ENCODE peak calls at places on chromosomes 3 and 15, in eight cellular contexts. One of them, this sample, is unnamed.

GRCh38 chr3:168442502-168442901 is 346.8 kb upstream of the GOLIM4 start:
- DNase-seq in breast epithelium: no peak
- DNase-seq in H1: no peak
- DNase-seq in thyroid gland: no peak
- DNase-seq in heart left ventricle: no peak
- DNase-seq in esophagus squamous epithelium: no peak
- DNase-seq in right lobe of liver: no peak
- DNase-seq in gastrocnemius medialis: no peak
- DNase-seq in this sample: no peak

GRCh38 chr15:23504003-23504402 is 57.0 kb upstream of the GOLGA6L2 start:
- DNase-seq in heart left ventricle: no peak
- DNase-seq in gastrocnemius medialis: no peak
- DNase-seq in thyroid gland: no peak
- DNase-seq in esophagus squamous epithelium: no peak
- DNase-seq in right lobe of liver: no peak
- DNase-seq in H1: no peak
- DNase-seq in breast epithelium: no peak
- DNase-seq in this sample: no peak

GRCh38 chr15:44368367-44368766 is 59.1 kb upstream of the CTDSPL2 start:
- DNase-seq in gastrocnemius medialis: no peak
- DNase-seq in heart left ventricle: no peak
- DNase-seq in esophagus squamous epithelium: no peak
- DNase-seq in thyroid gland: no peak
- DNase-seq in right lobe of liver: no peak
- DNase-seq in H1: no peak
- DNase-seq in breast epithelium: no peak
- DNase-seq in this sample: no peak

GRCh38 chr3:122577409-122578028 is at the start of gene PARP15:
- DNase-seq in right lobe of liver: peak
- DNase-seq in thyroid gland: no peak
- DNase-seq in H1: peak
- DNase-seq in breast epithelium: no peak
- DNase-seq in esophagus squamous epithelium: no peak
- DNase-seq in gastrocnemius medialis: no peak
- DNase-seq in heart left ventricle: no peak
- DNase-seq in this sample: no peak

GRCh38 chr3:129106320-129106719 is 15.3 kb downstream of the RAB43 start:
- DNase-seq in breast epithelium: no peak
- DNase-seq in thyroid gland: peak
- DNase-seq in esophagus squamous epithelium: no peak
- DNase-seq in right lobe of liver: no peak
- DNase-seq in gastrocnemius medialis: no peak
- DNase-seq in heart left ventricle: no peak
- DNase-seq in H1: no peak
- DNase-seq in this sample: no peak

GRCh38 chr3:58521917-58522680 is 14.9 kb downstream of the ACOX2 start:
- DNase-seq in right lobe of liver: peak
- DNase-seq in thyroid gland: no peak
- DNase-seq in esophagus squamous epithelium: no peak
- DNase-seq in gastrocnemius medialis: no peak
- DNase-seq in H1: peak
- DNase-seq in heart left ventricle: no peak
- DNase-seq in breast epithelium: peak
- DNase-seq in this sample: no peak

GRCh38 chr15:59166601-59167265 is 39.9 kb upstream of the LDHAL6B start:
- DNase-seq in breast epithelium: no peak
- DNase-seq in H1: no peak
- DNase-seq in right lobe of liver: no peak
- DNase-seq in esophagus squamous epithelium: no peak
- DNase-seq in thyroid gland: peak
- DNase-seq in heart left ventricle: no peak
- DNase-seq in gastrocnemius medialis: no peak
- DNase-seq in this sample: no peak

GRCh38 chr15:89002281-89002761 is 85.9 kb upstream of the ABHD2 start:
- DNase-seq in H1: no peak
- DNase-seq in gastrocnemius medialis: no peak
- DNase-seq in right lobe of liver: no peak
- DNase-seq in heart left ventricle: no peak
- DNase-seq in thyroid gland: no peak
- DNase-seq in esophagus squamous epithelium: no peak
- DNase-seq in breast epithelium: no peak
- DNase-seq in this sample: no peak

GRCh38 chr15:78715930-78716329 is 74.9 kb upstream of the CHRNB4 start:
- DNase-seq in right lobe of liver: no peak
- DNase-seq in thyroid gland: no peak
- DNase-seq in esophagus squamous epithelium: no peak
- DNase-seq in gastrocnemius medialis: no peak
- DNase-seq in breast epithelium: no peak
- DNase-seq in heart left ventricle: no peak
- DNase-seq in H1: no peak
- DNase-seq in this sample: no peak

GRCh38 chr15:65994832-65995231 is 125.5 kb downstream of the RAB11A start:
- DNase-seq in thyroid gland: no peak
- DNase-seq in breast epithelium: no peak
- DNase-seq in gastrocnemius medialis: no peak
- DNase-seq in H1: no peak
- DNase-seq in heart left ventricle: no peak
- DNase-seq in esophagus squamous epithelium: no peak
- DNase-seq in right lobe of liver: no peak
- DNase-seq in this sample: no peak

GRCh38 chr3:53642211-53642610 is 147.8 kb downstream of the CACNA1D start:
- DNase-seq in H1: no peak
- DNase-seq in heart left ventricle: no peak
- DNase-seq in gastrocnemius medialis: no peak
- DNase-seq in thyroid gland: no peak
- DNase-seq in right lobe of liver: no peak
- DNase-seq in esophagus squamous epithelium: no peak
- DNase-seq in breast epithelium: no peak
- DNase-seq in this sample: no peak

GRCh38 chr3:127671523-127672428 is 976 bp upstream of the ABTB1 start:
- DNase-seq in heart left ventricle: no peak
- DNase-seq in thyroid gland: peak
- DNase-seq in breast epithelium: peak
- DNase-seq in gastrocnemius medialis: no peak
- DNase-seq in H1: peak
- DNase-seq in esophagus squamous epithelium: no peak
- DNase-seq in right lobe of liver: peak
- DNase-seq in this sample: peak

GRCh38 chr3:134325722-134326121 is 48.5 kb downstream of the AMOTL2 start:
- DNase-seq in thyroid gland: peak
- DNase-seq in esophagus squamous epithelium: no peak
- DNase-seq in H1: no peak
- DNase-seq in breast epithelium: peak
- DNase-seq in right lobe of liver: no peak
- DNase-seq in heart left ventricle: no peak
- DNase-seq in gastrocnemius medialis: no peak
- DNase-seq in this sample: no peak

GRCh38 chr3:196969001-196969659 is 497 bp upstream of the PIGZ start:
- DNase-seq in thyroid gland: peak
- DNase-seq in H1: no peak
- DNase-seq in gastrocnemius medialis: no peak
- DNase-seq in breast epithelium: no peak
- DNase-seq in heart left ventricle: no peak
- DNase-seq in right lobe of liver: no peak
- DNase-seq in esophagus squamous epithelium: no peak
- DNase-seq in this sample: peak
- TF ChIP-seq POLR2A in thyroid gland: no peak
- TF ChIP-seq POLR2A in H1: no peak
- TF ChIP-seq POLR2A in gastrocnemius medialis: no peak
- TF ChIP-seq POLR2A in breast epithelium: no peak
- TF ChIP-seq POLR2A in heart left ventricle: no peak
- TF ChIP-seq POLR2A in right lobe of liver: no peak
- TF ChIP-seq POLR2A in esophagus squamous epithelium: no peak
- TF ChIP-seq POLR2A in this sample: no peak

GRCh38 chr3:187360523-187361060 is 7.6 kb upstream of the RTP4 start:
- DNase-seq in heart left ventricle: no peak
- DNase-seq in gastrocnemius medialis: no peak
- DNase-seq in thyroid gland: peak
- DNase-seq in H1: no peak
- DNase-seq in right lobe of liver: no peak
- DNase-seq in esophagus squamous epithelium: no peak
- DNase-seq in breast epithelium: no peak
- DNase-seq in this sample: no peak
- H3K4me3 ChIP-seq in heart left ventricle: no peak
- H3K4me3 ChIP-seq in gastrocnemius medialis: no peak
- H3K4me3 ChIP-seq in thyroid gland: no peak
- H3K4me3 ChIP-seq in H1: no peak
- H3K4me3 ChIP-seq in right lobe of liver: no peak
- H3K4me3 ChIP-seq in esophagus squamous epithelium: no peak
- H3K4me3 ChIP-seq in breast epithelium: no peak
- H3K4me3 ChIP-seq in this sample: no peak

GRCh38 chr3:186759231-186759930 is 24.0 kb upstream of the EIF4A2 start:
- DNase-seq in H1: no peak
- DNase-seq in esophagus squamous epithelium: no peak
- DNase-seq in heart left ventricle: no peak
- DNase-seq in right lobe of liver: no peak
- DNase-seq in breast epithelium: no peak
- DNase-seq in gastrocnemius medialis: no peak
- DNase-seq in thyroid gland: no peak
- DNase-seq in this sample: no peak

GRCh38 chr3:186760141-186760813 is 23.1 kb upstream of the EIF4A2 start:
- DNase-seq in H1: no peak
- DNase-seq in thyroid gland: peak
- DNase-seq in esophagus squamous epithelium: no peak
- DNase-seq in right lobe of liver: no peak
- DNase-seq in heart left ventricle: no peak
- DNase-seq in gastrocnemius medialis: no peak
- DNase-seq in breast epithelium: no peak
- DNase-seq in this sample: no peak

GRCh38 chr3:186757686-186758220 is 25.6 kb upstream of the EIF4A2 start:
- DNase-seq in gastrocnemius medialis: no peak
- DNase-seq in right lobe of liver: no peak
- DNase-seq in thyroid gland: no peak
- DNase-seq in breast epithelium: no peak
- DNase-seq in heart left ventricle: no peak
- DNase-seq in esophagus squamous epithelium: no peak
- DNase-seq in H1: no peak
- DNase-seq in this sample: no peak

GRCh38 chr3:186757214-186757613 is 26.2 kb upstream of the EIF4A2 start:
- DNase-seq in heart left ventricle: no peak
- DNase-seq in thyroid gland: no peak
- DNase-seq in breast epithelium: no peak
- DNase-seq in H1: no peak
- DNase-seq in right lobe of liver: no peak
- DNase-seq in esophagus squamous epithelium: no peak
- DNase-seq in gastrocnemius medialis: no peak
- DNase-seq in this sample: no peak

DNA sequence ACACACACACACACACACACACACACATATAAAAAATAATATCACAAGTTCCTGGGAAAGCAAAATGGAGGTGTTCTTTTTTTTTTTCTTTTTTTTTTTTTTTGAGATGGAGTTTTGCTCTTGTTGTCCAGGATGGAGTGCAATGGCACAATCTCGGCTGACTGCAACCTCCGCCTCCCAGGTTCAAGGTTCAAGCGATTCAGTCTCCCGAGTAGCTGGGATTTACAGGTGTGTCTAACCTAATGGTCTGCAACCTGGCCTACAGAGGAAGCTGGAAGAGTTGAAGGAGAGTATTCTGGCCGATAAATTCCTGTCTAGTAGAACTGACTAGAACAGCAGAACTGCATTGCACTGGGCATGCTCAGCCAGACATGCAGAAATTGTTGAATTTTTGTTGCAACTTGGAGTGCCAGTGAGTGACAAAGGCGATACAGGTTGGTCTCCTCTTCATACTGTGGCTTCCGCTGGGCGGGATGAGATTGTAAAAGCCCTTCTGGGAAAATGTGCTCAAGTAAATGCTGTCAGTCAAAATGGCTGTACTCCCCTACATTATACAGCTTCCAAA is 22.4 kb upstream of the EIF4A2 start:
- DNase-seq in thyroid gland: no peak
- DNase-seq in gastrocnemius medialis: no peak
- DNase-seq in H1: no peak
- DNase-seq in heart left ventricle: no peak
- DNase-seq in breast epithelium: no peak
- DNase-seq in esophagus squamous epithelium: no peak
- DNase-seq in right lobe of liver: no peak
- DNase-seq in this sample: no peak
- H3K27ac ChIP-seq in thyroid gland: no peak
- H3K27ac ChIP-seq in gastrocnemius medialis: no peak
- H3K27ac ChIP-seq in H1: no peak
- H3K27ac ChIP-seq in heart left ventricle: no peak
- H3K27ac ChIP-seq in breast epithelium: no peak
- H3K27ac ChIP-seq in esophagus squamous epithelium: no peak
- H3K27ac ChIP-seq in right lobe of liver: no peak
- H3K27ac ChIP-seq in this sample: no peak

GRCh38 chr3:49163609-49164008 is 2.5 kb downstream of the CCDC71 start:
- DNase-seq in thyroid gland: no peak
- DNase-seq in heart left ventricle: no peak
- DNase-seq in right lobe of liver: no peak
- DNase-seq in esophagus squamous epithelium: no peak
- DNase-seq in breast epithelium: no peak
- DNase-seq in gastrocnemius medialis: no peak
- DNase-seq in H1: no peak
- DNase-seq in this sample: no peak

GRCh38 chr3:49158792-49159191 is 7.3 kb downstream of the CCDC71 start:
- DNase-seq in esophagus squamous epithelium: no peak
- DNase-seq in H1: no peak
- DNase-seq in breast epithelium: no peak
- DNase-seq in thyroid gland: peak
- DNase-seq in gastrocnemius medialis: no peak
- DNase-seq in right lobe of liver: no peak
- DNase-seq in heart left ventricle: no peak
- DNase-seq in this sample: peak

GRCh38 chr3:49161197-49161596 is 4.9 kb downstream of the CCDC71 start:
- DNase-seq in heart left ventricle: no peak
- DNase-seq in gastrocnemius medialis: no peak
- DNase-seq in right lobe of liver: no peak
- DNase-seq in H1: no peak
- DNase-seq in esophagus squamous epithelium: no peak
- DNase-seq in breast epithelium: no peak
- DNase-seq in thyroid gland: no peak
- DNase-seq in this sample: no peak

GRCh38 chr3:49162751-49163419 is 3.2 kb downstream of the CCDC71 start:
- DNase-seq in gastrocnemius medialis: no peak
- DNase-seq in thyroid gland: no peak
- DNase-seq in heart left ventricle: no peak
- DNase-seq in H1: no peak
- DNase-seq in right lobe of liver: no peak
- DNase-seq in esophagus squamous epithelium: no peak
- DNase-seq in breast epithelium: no peak
- DNase-seq in this sample: no peak

DNA sequence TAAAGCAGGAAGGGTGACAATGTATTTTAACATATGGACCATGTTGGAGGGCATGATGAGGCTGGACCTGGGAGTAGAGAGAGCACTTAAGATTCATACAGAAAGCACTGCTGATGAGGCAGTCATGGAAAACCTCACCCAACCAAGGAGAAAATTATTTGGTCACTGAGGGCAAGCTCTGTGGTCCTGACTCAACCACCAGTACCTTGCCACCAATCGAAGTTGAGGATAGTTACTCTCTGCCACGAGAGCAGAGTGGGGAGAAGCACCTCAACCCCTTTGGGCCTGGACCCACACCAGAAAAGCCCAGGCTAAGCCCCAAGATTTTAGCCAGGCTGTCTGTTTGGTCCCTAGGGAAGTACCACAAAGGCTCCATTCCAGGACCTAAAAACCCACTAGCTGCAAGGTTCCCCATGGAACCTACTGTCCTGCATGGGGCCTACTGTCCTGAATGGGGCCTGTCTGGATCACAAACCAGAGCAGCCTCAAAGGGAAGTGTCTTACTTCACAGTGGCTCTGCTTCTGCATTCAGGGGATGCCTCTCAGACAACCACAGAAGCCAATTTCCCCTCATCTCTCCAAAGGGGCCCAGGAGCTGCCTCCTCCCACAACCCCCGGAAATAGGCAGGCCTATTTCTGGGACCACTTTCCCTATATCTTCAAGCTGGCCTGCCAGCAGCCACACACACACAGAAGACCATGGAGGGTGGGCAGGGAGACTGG is 4.2 kb downstream of the CCDC71 start:
- DNase-seq in breast epithelium: no peak
- DNase-seq in H1: no peak
- DNase-seq in esophagus squamous epithelium: no peak
- DNase-seq in thyroid gland: no peak
- DNase-seq in right lobe of liver: no peak
- DNase-seq in gastrocnemius medialis: no peak
- DNase-seq in heart left ventricle: no peak
- DNase-seq in this sample: no peak
- TF ChIP-seq POLR2A in breast epithelium: no peak
- TF ChIP-seq POLR2A in H1: no peak
- TF ChIP-seq POLR2A in esophagus squamous epithelium: no peak
- TF ChIP-seq POLR2A in thyroid gland: no peak
- TF ChIP-seq POLR2A in right lobe of liver: no peak
- TF ChIP-seq POLR2A in gastrocnemius medialis: no peak
- TF ChIP-seq POLR2A in heart left ventricle: no peak
- TF ChIP-seq POLR2A in this sample: no peak

This sample was measured in adrenal gland.